ENCODE peak calls at places on chromosomes 13 and 19, in eight cellular contexts. X, Y, C, T, L, D, Z and S are unnamed samples.

GRCh38 chr19:4584670-4585460 is 25.4 kb upstream of the SEMA6B start:
- DNase-seq in X (no peak), Y (no peak), C (no peak), T (no peak), L (no peak), D (peak), Z (peak), S (no peak)

GRCh38 chr13:74250738-74251190 is 116.6 kb upstream of the KLF12 start:
- DNase-seq in X (no peak), Y (peak), C (no peak), T (no peak), L (peak), D (peak), Z (no peak), S (peak)

GRCh38 chr13:57409121-57409520 is 222.4 kb upstream of the PCDH17 start:
- DNase-seq in X (no peak), Y (no peak), C (no peak), T (no peak), L (no peak), D (no peak), Z (peak), S (no peak)

GRCh38 chr13:108000998-108001397 is 214.3 kb downstream of the LIG4 start:
- DNase-seq in X (no peak), Y (no peak), C (no peak), T (no peak), L (no peak), D (no peak), Z (no peak), S (no peak)

GRCh38 chr19:17475541-17476115 is 5.3 kb downstream of the SLC27A1 start:
- DNase-seq in X (peak), Y (peak), C (no peak), T (no peak), L (peak), D (no peak), Z (peak), S (no peak)

GRCh38 chr13:113305208-113305607 is 8.2 kb downstream of the LAMP1 start:
- DNase-seq in X (no peak), Y (peak), C (no peak), T (no peak), L (peak), D (no peak), Z (no peak), S (peak)

GRCh38 chr13:113405481-113406300 is 41.8 kb upstream of the GRTP1 start:
- DNase-seq in X (no peak), Y (no peak), C (no peak), T (peak), L (no peak), D (no peak), Z (no peak), S (no peak)

GRCh38 chr19:32174386-32175113 is 170.9 kb upstream of the ZNF507 start:
- DNase-seq in X (no peak), Y (no peak), C (no peak), T (no peak), L (no peak), D (no peak), Z (no peak), S (no peak)

GRCh38 chr13:40389081-40389641 is 277.3 kb downstream of the FOXO1 start:
- DNase-seq in X (no peak), Y (no peak), C (no peak), T (no peak), L (no peak), D (no peak), Z (no peak), S (no peak)

GRCh38 chr13:110915874-110916670 is 1.2 kb upstream of the ANKRD10 start:
- DNase-seq in X (no peak), Y (peak), C (no peak), T (no peak), L (peak), D (no peak), Z (no peak), S (no peak)

GRCh38 chr13:26786651-26787295 is 26.2 kb upstream of the GPR12 start:
- DNase-seq in X (no peak), Y (no peak), C (no peak), T (no peak), L (no peak), D (no peak), Z (no peak), S (no peak)

GRCh38 chr19:6164906-6165531 is 29.6 kb downstream of the ACSBG2 start:
- DNase-seq in X (no peak), Y (no peak), C (no peak), T (peak), L (peak), D (no peak), Z (no peak), S (no peak)

GRCh38 chr19:28424041-28424440 is 788.9 kb downstream of the UQCRFS1 start:
- DNase-seq in X (no peak), Y (peak), C (peak), T (no peak), L (no peak), D (no peak), Z (no peak), S (no peak)

GRCh38 chr19:4600893-4601292 is 38.4 kb upstream of the TNFAIP8L1 start:
- DNase-seq in X (no peak), Y (no peak), C (no peak), T (no peak), L (no peak), D (no peak), Z (no peak), S (no peak)

GRCh38 chr13:97121894-97122293 is 100.2 kb upstream of the MBNL2 start:
- DNase-seq in X (no peak), Y (peak), C (no peak), T (no peak), L (no peak), D (no peak), Z (no peak), S (no peak)

GRCh38 chr13:41411536-41411935 is 45.8 kb upstream of the RGCC start:
- DNase-seq in X (peak), Y (peak), C (no peak), T (no peak), L (peak), D (no peak), Z (no peak), S (no peak)

GRCh38 chr13:23687614-23688013 is 117.4 kb downstream of the TNFRSF19 start:
- DNase-seq in X (no peak), Y (no peak), C (no peak), T (no peak), L (no peak), D (no peak), Z (no peak), S (no peak)

GRCh38 chr13:30832377-30832776 is 73.7 kb upstream of the MEDAG start:
- DNase-seq in X (no peak), Y (no peak), C (no peak), T (no peak), L (no peak), D (no peak), Z (no peak), S (no peak)

GRCh38 chr13:46179576-46180368 is 2.2 kb downstream of the LCP1 start:
- DNase-seq in X (no peak), Y (no peak), C (no peak), T (no peak), L (no peak), D (no peak), Z (no peak), S (no peak)

GRCh38 chr19:40673377-40673776 is 17.1 kb downstream of the NUMBL start:
- DNase-seq in X (no peak), Y (no peak), C (no peak), T (no peak), L (no peak), D (no peak), Z (no peak), S (no peak)

GRCh38 chr13:99501952-99502310 is 659 bp downstream of the TM9SF2 start:
- DNase-seq in X (no peak), Y (peak), C (no peak), T (no peak), L (no peak), D (peak), Z (peak), S (no peak)

GRCh38 chr13:51942189-51942588 is 69.1 kb downstream of the ATP7B start:
- DNase-seq in X (peak), Y (no peak), C (no peak), T (no peak), L (no peak), D (no peak), Z (no peak), S (no peak)

GRCh38 chr13:35549481-35549880 is 73.0 kb upstream of the MAB21L1 start:
- DNase-seq in X (no peak), Y (peak), C (no peak), T (no peak), L (peak), D (peak), Z (no peak), S (no peak)

GRCh38 chr13:59531571-59532091 is 632.1 kb downstream of the DIAPH3 start:
- DNase-seq in X (peak), Y (peak), C (no peak), T (peak), L (peak), D (peak), Z (peak), S (no peak)

GRCh38 chr19:8240274-8241229 is 31.4 kb downstream of the CERS4 start:
- DNase-seq in X (peak), Y (peak), C (peak), T (peak), L (peak), D (peak), Z (peak), S (no peak)

GRCh38 chr19:45161715-45162463 is 1.1 kb upstream of the NKPD1 start:
- DNase-seq in X (no peak), Y (peak), C (no peak), T (no peak), L (peak), D (peak), Z (no peak), S (no peak)

GRCh38 chr19:13700621-13701020 is 63.7 kb upstream of the MRI1 start:
- DNase-seq in X (no peak), Y (no peak), C (no peak), T (no peak), L (no peak), D (no peak), Z (no peak), S (no peak)

GRCh38 chr13:112074139-112074710 is 7.3 kb downstream of the SOX1 start:
- DNase-seq in X (no peak), Y (no peak), C (no peak), T (no peak), L (no peak), D (no peak), Z (no peak), S (no peak)

GRCh38 chr19:39501340-39501739 is 2.6 kb downstream of the DLL3 start:
- DNase-seq in X (no peak), Y (no peak), C (no peak), T (no peak), L (no peak), D (no peak), Z (no peak), S (no peak)

GRCh38 chr19:39500543-39500942 is 1.8 kb downstream of the DLL3 start:
- DNase-seq in X (no peak), Y (no peak), C (no peak), T (no peak), L (no peak), D (no peak), Z (no peak), S (no peak)

GRCh38 chr19:39499082-39499642 is 415 bp downstream of the DLL3 start:
- DNase-seq in X (no peak), Y (no peak), C (no peak), T (no peak), L (no peak), D (peak), Z (no peak), S (no peak)

GRCh38 chr19:39499932-39500331 is 1.2 kb downstream of the DLL3 start:
- DNase-seq in X (no peak), Y (no peak), C (no peak), T (no peak), L (no peak), D (no peak), Z (no peak), S (no peak)

DNA sequence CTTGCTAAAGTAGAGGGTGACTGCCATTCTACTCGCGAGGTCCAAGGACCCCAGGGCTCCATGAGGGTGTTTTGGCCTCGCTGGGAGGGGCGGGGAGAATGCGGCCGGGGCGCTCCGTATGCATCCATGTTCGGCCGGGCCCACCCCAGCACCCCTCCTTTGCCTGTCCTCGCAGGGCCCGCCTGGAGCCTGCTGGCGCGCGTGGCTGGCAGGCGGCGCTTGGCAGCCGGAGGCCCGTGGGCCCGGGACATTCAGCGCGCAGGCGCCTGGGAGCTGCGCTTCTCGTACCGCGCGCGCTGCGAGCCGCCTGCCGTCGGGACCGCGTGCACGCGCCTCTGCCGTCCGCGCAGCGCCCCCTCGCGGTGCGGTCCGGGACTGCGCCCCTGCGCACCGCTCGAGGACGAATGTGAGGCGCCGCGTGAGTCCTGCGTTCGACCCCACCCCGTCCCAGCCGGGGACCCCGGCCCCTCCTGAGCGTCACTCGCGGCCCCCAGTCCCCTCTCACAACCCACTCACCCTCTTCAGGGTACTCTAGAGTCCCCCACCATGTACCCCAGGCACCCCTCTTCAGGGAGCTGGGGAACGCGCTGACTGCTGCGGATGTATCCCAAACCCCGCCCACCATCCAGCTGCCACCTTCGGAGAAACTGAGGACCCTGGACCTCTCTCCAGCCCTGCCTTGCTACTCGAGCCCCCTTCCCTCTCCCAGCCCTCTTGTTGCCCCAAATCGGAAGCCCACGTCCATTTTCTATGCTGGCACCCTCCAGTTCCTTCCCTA is 4.1 kb downstream of the DLL3 start:
- DNase-seq in X (peak), Y (peak), C (no peak), T (peak), L (peak), D (no peak), Z (no peak), S (no peak)
- TF ChIP-seq CTCF in X (peak), Y (peak), C (peak), T (peak), L (peak), D (no peak), Z (peak), S (peak)

GRCh38 chr19:998064-998463 is 2.2 kb upstream of the GRIN3B start:
- DNase-seq in X (no peak), Y (no peak), C (no peak), T (no peak), L (no peak), D (no peak), Z (no peak), S (no peak)

GRCh38 chr19:993831-994393 is 6.3 kb upstream of the GRIN3B start:
- DNase-seq in X (no peak), Y (no peak), C (no peak), T (no peak), L (no peak), D (no peak), Z (no peak), S (no peak)

GRCh38 chr19:995051-995827 is 5.0 kb upstream of the GRIN3B start:
- DNase-seq in X (no peak), Y (no peak), C (no peak), T (no peak), L (no peak), D (no peak), Z (no peak), S (no peak)

GRCh38 chr19:994516-994915 is 5.7 kb upstream of the GRIN3B start:
- DNase-seq in X (no peak), Y (no peak), C (no peak), T (no peak), L (no peak), D (no peak), Z (no peak), S (no peak)

GRCh38 chr19:996051-996838 is 4.0 kb upstream of the GRIN3B start:
- DNase-seq in X (no peak), Y (peak), C (no peak), T (no peak), L (peak), D (peak), Z (no peak), S (no peak)
- TF ChIP-seq CTCF in X (no peak), Y (no peak), C (no peak), T (no peak), L (no peak), D (no peak), Z (no peak), S (no peak)

GRCh38 chr13:38430761-38431160 is 81.1 kb downstream of the UFM1 start:
- DNase-seq in X (no peak), Y (no peak), C (no peak), T (no peak), L (no peak), D (no peak), Z (no peak), S (no peak)

GRCh38 chr13:38429916-38430315 is 80.3 kb downstream of the UFM1 start:
- DNase-seq in X (no peak), Y (no peak), C (no peak), T (no peak), L (no peak), D (no peak), Z (no peak), S (no peak)
- TF ChIP-seq CTCF in X (no peak), Y (no peak), C (no peak), T (no peak), L (no peak), D (no peak), Z (no peak), S (no peak)

DNA sequence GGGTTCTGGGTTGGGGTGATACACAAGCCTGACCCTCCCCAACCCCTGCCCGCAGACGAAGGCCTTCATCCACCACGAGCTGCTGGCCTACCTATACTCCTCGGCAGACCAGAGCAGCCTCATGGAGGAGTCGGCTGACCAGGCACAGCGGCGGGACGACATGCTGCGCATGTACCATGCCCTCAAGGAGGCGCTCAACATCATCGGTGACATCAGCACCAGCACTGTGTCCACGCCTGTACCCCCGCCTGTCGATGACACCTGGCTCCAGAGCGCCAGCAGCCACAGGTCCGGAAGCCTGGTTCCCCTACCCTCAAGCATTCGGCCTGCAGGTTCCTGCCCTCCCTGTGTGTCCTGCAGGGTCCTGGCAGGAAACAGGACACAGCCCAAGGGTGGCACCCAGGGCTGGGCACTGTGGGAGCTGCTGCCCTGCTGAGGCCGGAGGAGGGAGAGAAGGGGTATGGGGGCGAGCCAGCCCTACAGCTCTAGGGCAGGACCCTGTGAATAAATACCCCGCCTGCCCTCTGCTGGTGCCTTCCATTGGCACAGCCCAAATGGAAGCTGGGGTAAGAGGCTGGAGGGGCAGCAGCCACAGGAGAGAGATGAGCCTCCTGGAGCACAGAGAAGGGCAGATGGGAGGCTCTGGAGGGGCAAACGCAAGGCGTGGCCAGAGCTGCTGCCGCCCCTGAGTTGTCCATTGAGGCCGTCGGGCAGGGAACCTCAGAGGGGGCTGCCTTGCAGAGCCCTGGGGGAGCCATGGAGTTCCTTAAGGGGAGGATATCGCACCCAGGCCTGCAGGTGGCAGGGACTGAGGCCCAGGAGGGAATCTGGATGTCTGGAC is 6.8 kb downstream of the TMED1 start:
- DNase-seq in X (no peak), Y (no peak), C (no peak), T (no peak), L (no peak), D (no peak), Z (no peak), S (no peak)
- TF ChIP-seq CTCF in X (peak), Y (peak), C (peak), T (no peak), L (peak), D (no peak), Z (no peak), S (peak)

GRCh38 chr13:25409938-25410337 is 38.2 kb downstream of the ATP8A2 start:
- DNase-seq in X (no peak), Y (no peak), C (no peak), T (no peak), L (no peak), D (no peak), Z (no peak), S (no peak)

GRCh38 chr13:25401958-25402357 is 30.2 kb downstream of the ATP8A2 start:
- DNase-seq in X (no peak), Y (no peak), C (no peak), T (no peak), L (no peak), D (no peak), Z (no peak), S (no peak)

DNA sequence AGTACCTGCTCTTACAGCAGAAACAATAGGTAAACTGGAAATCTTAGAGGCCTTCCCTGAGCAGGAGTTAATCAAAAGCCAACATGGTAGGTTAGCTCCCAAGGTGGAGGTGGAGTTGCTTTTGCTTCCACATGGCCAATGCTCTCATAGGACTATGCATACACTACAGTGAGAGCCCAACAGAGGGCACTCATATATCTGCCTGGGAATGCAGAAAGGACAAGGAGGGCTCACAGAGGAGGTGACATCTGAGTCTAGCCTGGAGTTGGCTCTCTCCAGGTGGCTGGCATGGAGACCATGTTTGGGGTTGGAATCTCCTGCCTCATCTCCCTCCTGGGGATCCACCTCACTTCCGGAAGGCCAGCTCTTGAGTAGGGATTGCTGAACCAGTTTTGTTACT is 34.6 kb downstream of the ATP8A2 start:
- DNase-seq in X (peak), Y (no peak), C (no peak), T (no peak), L (no peak), D (no peak), Z (no peak), S (no peak)
- TF ChIP-seq CTCF in X (peak), Y (no peak), C (no peak), T (no peak), L (no peak), D (peak), Z (no peak), S (peak)

GRCh38 chr13:50200562-50200961 is 185.3 kb downstream of the KCNRG start:
- DNase-seq in X (no peak), Y (no peak), C (no peak), T (no peak), L (no peak), D (peak), Z (no peak), S (no peak)

GRCh38 chr13:50202485-50202884 is 187.2 kb downstream of the KCNRG start:
- DNase-seq in X (no peak), Y (no peak), C (no peak), T (no peak), L (no peak), D (no peak), Z (no peak), S (no peak)

GRCh38 chr13:50198508-50198907 is 183.3 kb downstream of the KCNRG start:
- DNase-seq in X (no peak), Y (peak), C (no peak), T (no peak), L (peak), D (peak), Z (no peak), S (no peak)

GRCh38 chr13:50203256-50204083 is 188.2 kb downstream of the KCNRG start:
- DNase-seq in X (no peak), Y (no peak), C (no peak), T (no peak), L (no peak), D (no peak), Z (no peak), S (no peak)

DNA sequence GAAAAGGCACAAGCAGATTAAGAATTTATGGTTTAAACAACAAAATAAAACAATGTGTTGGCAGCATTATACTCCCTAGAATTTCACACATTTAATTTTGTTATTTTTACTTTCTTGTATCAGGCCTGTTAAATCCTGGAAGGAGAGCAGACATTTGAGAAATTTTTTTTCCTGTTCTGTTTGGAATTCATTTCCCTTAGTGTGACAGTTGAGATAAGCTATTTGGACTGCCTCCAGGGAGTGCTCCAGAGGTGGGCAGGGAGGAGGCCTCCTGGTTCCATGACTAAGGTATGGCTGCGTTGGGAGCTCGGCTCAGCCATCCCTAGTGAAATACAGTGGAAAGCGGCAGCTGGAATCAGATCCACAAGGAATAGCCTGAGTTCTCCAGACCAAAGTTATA is 185.7 kb downstream of the KCNRG start:
- DNase-seq in X (no peak), Y (peak), C (no peak), T (no peak), L (no peak), D (peak), Z (no peak), S (no peak)
- TF ChIP-seq CTCF in X (no peak), Y (no peak), C (no peak), T (no peak), L (no peak), D (no peak), Z (no peak), S (no peak)